ENCODE peak calls at places on chromosome 19, in four cellular contexts. D is AG10803, X is cardiac muscle cell, K is astrocyte of the spinal cord. O is an unnamed sample.
A peak's percentile ranks its signal among the peaks of the same experiment; 100 is the strongest.

GRCh38 chr19:48511321-48511731 is 309 bp downstream of the LMTK3 start:
- DNase-seq in D (no peak), X (no peak), K (no peak), O (no peak)

GRCh38 chr19:42198676-42199439 is 18.6 kb downstream of the DEDD2 start:
- DNase-seq in D (no peak), X (no peak), K (no peak), O (no peak)

GRCh38 chr19:36032251-36033104 is at the start of gene CLIP3:
- DNase-seq in D (peak; percentile 67), X (peak; percentile 84), K (peak; percentile 63), O (peak; percentile 68)

GRCh38 chr19:3547301-3547731 is 8.3 kb downstream of the TEKTIP1 start:
- DNase-seq in D (peak; percentile 17), X (no peak), K (no peak), O (no peak)

GRCh38 chr19:30784850-30785459 is 412.8 kb downstream of the ZNF536 start:
- DNase-seq in D (peak; percentile 47), X (peak; percentile 50), K (no peak), O (peak; percentile 33)

GRCh38 chr19:3516675-3517207 is 10.6 kb downstream of the FZR1 start:
- DNase-seq in D (no peak), X (no peak), K (no peak), O (no peak)

GRCh38 chr19:55044286-55044685 is 6.2 kb upstream of the GP6 start:
- DNase-seq in D (no peak), X (no peak), K (no peak), O (no peak)

GRCh38 chr19:8302357-8302691 is 5.8 kb downstream of the CD320 start:
- DNase-seq in D (no peak), X (no peak), K (no peak), O (no peak)

GRCh38 chr19:492091-492531 is 4.2 kb upstream of the MADCAM1 start:
- DNase-seq in D (no peak), X (no peak), K (no peak), O (peak; percentile 11)

GRCh38 chr19:18905520-18906236 is 9.7 kb upstream of the CERS1 start:
- DNase-seq in D (no peak), X (no peak), K (no peak), O (no peak)

GRCh38 chr19:49119411-49120324 is at the start of gene PPFIA3:
- DNase-seq in D (peak; percentile 53), X (peak; percentile 73), K (peak; percentile 55), O (peak; percentile 46)

GRCh38 chr19:12943437-12944044 is 2.1 kb upstream of the RAD23A start:
- DNase-seq in D (no peak), X (no peak), K (no peak), O (no peak)

GRCh38 chr19:35328851-35329285 is at the start of gene CD22:
- DNase-seq in D (no peak), X (no peak), K (no peak), O (no peak)

GRCh38 chr19:10742494-10742893 is 24.6 kb downstream of the DNM2 start:
- DNase-seq in D (no peak), X (no peak), K (no peak), O (no peak)

GRCh38 chr19:55487884-55488687 is at the start of gene SSC5D:
- DNase-seq in D (peak; percentile 51), X (peak; percentile 76), K (peak; percentile 56), O (peak; percentile 64)

GRCh38 chr19:19542507-19542906 is 4.4 kb downstream of the CILP2 start:
- DNase-seq in D (no peak), X (no peak), K (no peak), O (no peak)

GRCh38 chr19:4229179-4229931 is at the start of gene EBI3:
- DNase-seq in D (no peak), X (peak; percentile 74), K (peak; percentile 72), O (peak; percentile 32)

GRCh38 chr19:11984986-11985385 is 20.1 kb downstream of the ZNF763 start:
- DNase-seq in D (no peak), X (no peak), K (no peak), O (no peak)

GRCh38 chr19:16258440-16258903 is 60.8 kb downstream of the AP1M1 start:
- DNase-seq in D (no peak), X (peak; percentile 43), K (no peak), O (no peak)

GRCh38 chr19:3665681-3666544 is 34.4 kb downstream of the PIP5K1C start:
- DNase-seq in D (peak; percentile 17), X (peak; percentile 37), K (no peak), O (peak; percentile 27)

GRCh38 chr19:43658001-43658400 is 12.0 kb downstream of the PLAUR start:
- DNase-seq in D (no peak), X (no peak), K (no peak), O (no peak)

GRCh38 chr19:43660301-43660700 is 9.7 kb downstream of the PLAUR start:
- DNase-seq in D (no peak), X (no peak), K (no peak), O (no peak)

GRCh38 chr19:43667524-43668405 is 2.2 kb downstream of the PLAUR start:
- DNase-seq in D (peak; percentile 10), X (peak; percentile 26), K (no peak), O (no peak)

GRCh38 chr19:43664008-43664407 is 6.0 kb downstream of the PLAUR start:
- DNase-seq in D (no peak), X (no peak), K (no peak), O (no peak)

DNA sequence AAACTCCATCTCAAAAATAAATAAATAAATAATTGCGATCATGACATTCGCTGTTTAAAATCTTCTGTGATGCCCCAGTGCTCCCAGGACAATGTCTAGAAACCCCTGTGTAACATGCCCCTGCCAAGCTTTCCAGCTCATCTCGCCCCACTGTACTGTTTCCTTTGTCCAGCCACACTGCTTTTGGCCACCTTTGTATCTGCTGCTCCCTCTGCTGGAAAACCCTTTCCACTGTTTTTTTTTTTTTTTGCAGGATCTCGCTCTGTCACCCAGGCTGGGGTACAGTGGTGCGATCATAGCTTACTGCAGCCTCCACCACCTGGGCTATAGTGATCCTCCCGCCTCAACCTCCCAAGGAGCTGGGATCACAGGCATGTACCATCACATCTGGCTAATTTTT is 7.5 kb downstream of the PLAUR start:
- DNase-seq in D (peak; percentile 11), X (peak; percentile 38), K (no peak), O (no peak)
- TF ChIP-seq CTCF in D (peak; percentile 41), X (peak; percentile 51), K (peak; percentile 41), O (peak; percentile 45)

GRCh38 chr19:38616265-38616664 is 1.5 kb downstream of the MAP4K1 start:
- DNase-seq in D (no peak), X (no peak), K (no peak), O (no peak)
- H3K4me3 ChIP-seq in D (no peak overlapping the region), X (no peak overlapping the region), K (no peak overlapping the region), O (no peak overlapping the region)

GRCh38 chr19:33374406-33374703 is 846 bp downstream of the CEBPG start:
- DNase-seq in D (peak; percentile 44), X (no peak), K (peak; percentile 44), O (peak; percentile 53)

GRCh38 chr19:33376423-33376822 is 2.9 kb downstream of the CEBPG start:
- DNase-seq in D (peak; percentile 88), X (peak; percentile 84), K (peak; percentile 86), O (peak; percentile 91)

GRCh38 chr19:33375156-33375744 is 1.7 kb downstream of the CEBPG start:
- DNase-seq in D (no peak), X (no peak), K (no peak), O (no peak)

GRCh38 chr19:33375760-33376159 is 2.3 kb downstream of the CEBPG start:
- DNase-seq in D (peak; percentile 40), X (peak; percentile 72), K (peak; percentile 42), O (peak; percentile 64)

DNA sequence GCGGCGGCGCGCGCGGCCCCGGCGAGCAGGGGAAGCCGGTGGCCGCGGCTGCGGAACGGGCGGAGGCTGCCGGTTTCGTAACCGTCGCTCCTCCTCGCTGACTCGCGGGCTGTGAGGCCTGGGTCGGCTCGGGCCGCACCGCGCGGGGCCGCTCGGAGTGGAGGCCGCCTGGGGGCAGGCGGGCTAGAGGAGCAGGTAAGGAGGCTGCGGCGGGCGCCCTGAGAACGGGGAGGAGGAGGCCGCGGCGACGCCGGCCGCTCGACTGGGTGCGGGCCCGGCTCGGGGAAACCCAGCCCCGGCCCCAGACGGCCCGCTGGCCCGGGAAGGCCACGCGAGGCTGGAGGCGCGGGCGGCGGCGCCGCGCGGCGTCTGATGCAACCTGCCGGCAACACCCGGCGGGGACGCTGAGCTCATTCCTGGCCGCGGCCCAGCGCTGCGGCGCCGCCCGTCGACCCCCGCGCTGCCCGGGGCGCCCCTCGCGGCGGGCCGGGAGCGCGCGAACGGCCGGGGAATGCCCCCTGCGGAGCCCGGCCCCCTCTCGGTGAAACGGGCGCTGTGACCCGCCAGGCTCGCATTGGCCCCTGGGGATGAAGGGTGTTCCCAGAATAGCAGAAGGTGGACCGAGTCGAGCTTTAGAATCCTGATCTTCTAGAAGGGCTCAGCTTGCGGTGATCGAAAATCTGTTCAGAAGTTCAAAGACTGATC is at the start of gene CEBPG:
- DNase-seq in D (peak; percentile 77), X (peak; percentile 73), K (peak; percentile 54), O (peak; percentile 69)
- TF ChIP-seq CTCF in D (no peak), X (no peak), K (peak; percentile 7), O (peak; percentile 16)

GRCh38 chr19:45900661-45901431 is 1.6 kb downstream of the MYPOP start:
- DNase-seq in D (no peak), X (no peak), K (no peak), O (no peak)
- H3K4me3 ChIP-seq in D (peak overlapping the region; percentile 71), X (peak overlapping the region; percentile 61), K (peak overlapping the region; percentile 73), O (peak overlapping the region; percentile 84)

GRCh38 chr19:40584007-40584406 is 7.3 kb downstream of the SHKBP1 start:
- DNase-seq in D (no peak), X (no peak), K (no peak), O (no peak)
- TF ChIP-seq CTCF in D (peak; percentile 20), X (peak; percentile 20), K (peak; percentile 45), O (peak; percentile 30)

GRCh38 chr19:6276447-6276846 is 3.3 kb downstream of the MLLT1 start:
- DNase-seq in D (peak; percentile 96), X (peak; percentile 88), K (peak; percentile 59), O (peak; percentile 94)
- H3K4me3 ChIP-seq in D (peak overlapping the region; percentile 86), X (peak overlapping the region; percentile 2), K (no peak overlapping the region), O (peak overlapping the region; percentile 87)

DNA sequence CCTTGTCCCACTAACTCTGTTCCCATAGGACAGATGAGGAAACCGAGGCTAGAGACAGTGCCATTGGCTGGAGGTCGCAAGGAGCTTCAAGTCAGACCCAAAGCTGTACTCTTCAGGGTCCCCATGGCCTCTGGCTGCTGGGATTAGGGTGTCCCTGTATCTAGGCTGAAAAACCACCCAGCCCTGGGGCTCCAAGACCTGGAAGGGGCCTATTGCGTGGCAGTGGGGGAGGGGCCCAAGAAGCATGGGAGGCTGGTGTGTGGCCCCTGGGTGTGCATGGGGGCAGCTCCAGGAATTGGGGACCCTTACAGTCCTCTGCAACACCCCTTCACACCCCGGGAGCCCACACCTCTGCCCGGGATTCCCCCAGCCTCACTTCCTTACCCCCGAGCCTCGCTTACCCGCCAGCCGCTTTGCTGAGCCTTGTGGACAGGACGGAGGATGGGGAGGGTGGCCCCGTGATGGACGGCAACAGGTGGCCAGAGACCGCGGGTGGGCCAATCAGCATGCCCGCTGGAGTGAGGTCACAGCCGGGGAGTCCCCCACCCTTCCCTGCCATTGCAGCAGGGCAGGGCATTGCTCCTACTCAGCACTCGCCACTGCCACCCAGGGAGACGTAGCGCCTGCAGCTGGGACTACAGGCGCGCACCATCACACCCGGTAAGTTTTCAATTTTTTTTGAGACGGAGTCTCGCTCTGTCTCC is at the start of gene JSRP1:
- DNase-seq in D (no peak), X (no peak), K (no peak), O (no peak)
- TF ChIP-seq CTCF in D (no peak), X (no peak), K (no peak), O (no peak)

O was measured in fibroblast of the aortic adventitia.